ENCODE peak calls at places on chromosomes 11 and 22, in six cellular contexts. One of them, this sample, is unnamed.

GRCh38 chr22:40463017-40463631 is 92.7 kb downstream of the SGSM3 start:
- DNase-seq in HepG2: no peak
- DNase-seq in H1: no peak
- DNase-seq in GM12878: peak
- DNase-seq in SK-N-SH: no peak
- DNase-seq in K562: no peak
- DNase-seq in this sample: no peak

GRCh38 chr22:28316014-28316413 is 363.6 kb downstream of the TTC28 start:
- DNase-seq in H1: no peak
- DNase-seq in GM12878: no peak
- DNase-seq in SK-N-SH: no peak
- DNase-seq in HepG2: peak
- DNase-seq in K562: peak
- DNase-seq in this sample: no peak

GRCh38 chr11:14258177-14258935 is 100.6 kb downstream of the RRAS2 start:
- DNase-seq in GM12878: no peak
- DNase-seq in HepG2: peak
- DNase-seq in H1: no peak
- DNase-seq in SK-N-SH: no peak
- DNase-seq in K562: no peak
- DNase-seq in this sample: peak

GRCh38 chr22:41003041-41003440 is 51.9 kb downstream of the RBX1 start:
- DNase-seq in GM12878: no peak
- DNase-seq in H1: no peak
- DNase-seq in SK-N-SH: no peak
- DNase-seq in HepG2: peak
- DNase-seq in K562: no peak
- DNase-seq in this sample: no peak

GRCh38 chr22:30297276-30298004 is 8.1 kb upstream of the CASTOR1 start:
- DNase-seq in H1: no peak
- DNase-seq in K562: no peak
- DNase-seq in GM12878: no peak
- DNase-seq in HepG2: no peak
- DNase-seq in SK-N-SH: no peak
- DNase-seq in this sample: no peak

GRCh38 chr11:31958086-31958735 is 132.7 kb upstream of the RCN1 start:
- DNase-seq in GM12878: peak
- DNase-seq in H1: peak
- DNase-seq in K562: peak
- DNase-seq in HepG2: peak
- DNase-seq in SK-N-SH: peak
- DNase-seq in this sample: peak

GRCh38 chr11:28108909-28109308 is 721 bp downstream of the METTL15 start:
- DNase-seq in H1: no peak
- DNase-seq in HepG2: no peak
- DNase-seq in GM12878: no peak
- DNase-seq in SK-N-SH: no peak
- DNase-seq in K562: no peak
- DNase-seq in this sample: no peak

GRCh38 chr11:27201454-27202302 is 161.1 kb downstream of the BBOX1 start:
- DNase-seq in K562: peak
- DNase-seq in GM12878: no peak
- DNase-seq in H1: no peak
- DNase-seq in HepG2: peak
- DNase-seq in SK-N-SH: peak
- DNase-seq in this sample: no peak

GRCh38 chr22:49303061-49303735 is 524.5 kb downstream of the BRD1 start:
- DNase-seq in GM12878: no peak
- DNase-seq in H1: no peak
- DNase-seq in HepG2: no peak
- DNase-seq in K562: no peak
- DNase-seq in SK-N-SH: no peak
- DNase-seq in this sample: no peak

GRCh38 chr11:61472282-61472681 is 36.3 kb upstream of the LRRC10B start:
- DNase-seq in H1: no peak
- DNase-seq in SK-N-SH: no peak
- DNase-seq in HepG2: no peak
- DNase-seq in GM12878: no peak
- DNase-seq in K562: no peak
- DNase-seq in this sample: no peak

GRCh38 chr11:84543367-84544159 is 1083.6 kb downstream of the DLG2 start:
- DNase-seq in H1: peak
- DNase-seq in SK-N-SH: peak
- DNase-seq in K562: no peak
- DNase-seq in HepG2: no peak
- DNase-seq in GM12878: no peak
- DNase-seq in this sample: no peak

GRCh38 chr11:78212586-78213371 is 24.1 kb downstream of the USP35 start:
- DNase-seq in K562: no peak
- DNase-seq in GM12878: no peak
- DNase-seq in SK-N-SH: no peak
- DNase-seq in HepG2: no peak
- DNase-seq in H1: no peak
- DNase-seq in this sample: no peak

GRCh38 chr11:26696330-26696729 is 25.5 kb downstream of the SLC5A12 start:
- DNase-seq in H1: no peak
- DNase-seq in K562: no peak
- DNase-seq in GM12878: no peak
- DNase-seq in HepG2: no peak
- DNase-seq in SK-N-SH: no peak
- DNase-seq in this sample: no peak

GRCh38 chr11:19890308-19890707 is 177.7 kb downstream of the NAV2 start:
- DNase-seq in HepG2: no peak
- DNase-seq in GM12878: no peak
- DNase-seq in H1: no peak
- DNase-seq in SK-N-SH: no peak
- DNase-seq in K562: no peak
- DNase-seq in this sample: no peak

GRCh38 chr11:81331073-81331472 is 1402.6 kb downstream of the FAM181B start:
- DNase-seq in H1: no peak
- DNase-seq in K562: no peak
- DNase-seq in HepG2: no peak
- DNase-seq in SK-N-SH: no peak
- DNase-seq in GM12878: no peak
- DNase-seq in this sample: no peak

GRCh38 chr22:39723899-39724351 is 153.4 kb downstream of the CACNA1I start:
- DNase-seq in GM12878: no peak
- DNase-seq in K562: peak
- DNase-seq in H1: no peak
- DNase-seq in HepG2: peak
- DNase-seq in SK-N-SH: no peak
- DNase-seq in this sample: peak

GRCh38 chr11:79422866-79423265 is 18.0 kb downstream of the TENM4 start:
- DNase-seq in H1: no peak
- DNase-seq in HepG2: no peak
- DNase-seq in GM12878: no peak
- DNase-seq in K562: no peak
- DNase-seq in SK-N-SH: no peak
- DNase-seq in this sample: no peak

GRCh38 chr11:71250512-71251158 is 1.7 kb downstream of the SHANK2 start:
- DNase-seq in GM12878: no peak
- DNase-seq in H1: no peak
- DNase-seq in HepG2: no peak
- DNase-seq in K562: no peak
- DNase-seq in SK-N-SH: no peak
- DNase-seq in this sample: no peak

GRCh38 chr22:17084554-17085276 is at the start of gene IL17RA:
- DNase-seq in HepG2: peak
- DNase-seq in K562: peak
- DNase-seq in GM12878: peak
- DNase-seq in H1: peak
- DNase-seq in SK-N-SH: peak
- DNase-seq in this sample: peak

GRCh38 chr11:96091476-96091875 is 167.6 kb upstream of the MTMR2 start:
- DNase-seq in H1: no peak
- DNase-seq in SK-N-SH: no peak
- DNase-seq in HepG2: peak
- DNase-seq in K562: no peak
- DNase-seq in GM12878: no peak
- DNase-seq in this sample: no peak

GRCh38 chr22:44449683-44450425 is 48.2 kb downstream of the RTL6 start:
- DNase-seq in H1: no peak
- DNase-seq in SK-N-SH: no peak
- DNase-seq in GM12878: no peak
- DNase-seq in K562: no peak
- DNase-seq in HepG2: no peak
- DNase-seq in this sample: no peak

GRCh38 chr22:20156611-20157415 is 6.0 kb upstream of the CCDC188 start:
- DNase-seq in SK-N-SH: peak
- DNase-seq in GM12878: peak
- DNase-seq in HepG2: peak
- DNase-seq in K562: peak
- DNase-seq in H1: peak
- DNase-seq in this sample: peak

GRCh38 chr22:40666151-40666848 is 13.0 kb upstream of the MCHR1 start:
- DNase-seq in GM12878: no peak
- DNase-seq in H1: no peak
- DNase-seq in SK-N-SH: no peak
- DNase-seq in HepG2: no peak
- DNase-seq in K562: no peak
- DNase-seq in this sample: no peak

GRCh38 chr22:39684702-39685281 is 114.2 kb downstream of the CACNA1I start:
- DNase-seq in H1: no peak
- DNase-seq in HepG2: no peak
- DNase-seq in GM12878: no peak
- DNase-seq in SK-N-SH: no peak
- DNase-seq in K562: no peak
- DNase-seq in this sample: no peak

DNA sequence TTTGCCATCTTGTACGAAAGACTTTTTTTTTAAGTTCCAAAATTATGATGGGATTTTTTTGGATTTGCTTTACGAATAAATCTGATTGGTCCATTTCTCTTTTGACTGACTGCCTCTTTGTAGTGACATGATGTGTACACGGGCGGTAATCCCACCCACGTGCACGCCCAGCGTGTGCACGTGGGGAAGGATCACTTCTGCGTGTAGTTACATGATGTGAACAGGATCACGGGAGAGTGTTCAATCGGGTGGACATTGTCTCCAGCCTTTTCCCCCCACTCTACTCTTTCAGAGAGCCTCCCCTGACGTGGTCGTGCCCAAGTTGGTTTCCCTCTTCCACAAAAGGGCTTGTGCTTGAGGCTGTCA is 43.1 kb downstream of the KCNC1 start:
- DNase-seq in HepG2: no peak
- DNase-seq in K562: no peak
- DNase-seq in H1: no peak
- DNase-seq in GM12878: no peak
- DNase-seq in SK-N-SH: no peak
- DNase-seq in this sample: no peak
- TF ChIP-seq RAD21 in HepG2: no peak
- TF ChIP-seq RAD21 in K562: no peak
- TF ChIP-seq RAD21 in H1: no peak
- TF ChIP-seq RAD21 in GM12878: no peak
- TF ChIP-seq RAD21 in SK-N-SH: no peak
- TF ChIP-seq RAD21 in this sample: no peak

GRCh38 chr11:99068832-99069231 is 48.1 kb downstream of the CNTN5 start:
- DNase-seq in SK-N-SH: no peak
- DNase-seq in K562: no peak
- DNase-seq in HepG2: no peak
- DNase-seq in GM12878: no peak
- DNase-seq in H1: no peak
- DNase-seq in this sample: no peak

GRCh38 chr11:99066609-99067008 is 45.9 kb downstream of the CNTN5 start:
- DNase-seq in HepG2: no peak
- DNase-seq in H1: peak
- DNase-seq in K562: no peak
- DNase-seq in GM12878: no peak
- DNase-seq in SK-N-SH: no peak
- DNase-seq in this sample: no peak

DNA sequence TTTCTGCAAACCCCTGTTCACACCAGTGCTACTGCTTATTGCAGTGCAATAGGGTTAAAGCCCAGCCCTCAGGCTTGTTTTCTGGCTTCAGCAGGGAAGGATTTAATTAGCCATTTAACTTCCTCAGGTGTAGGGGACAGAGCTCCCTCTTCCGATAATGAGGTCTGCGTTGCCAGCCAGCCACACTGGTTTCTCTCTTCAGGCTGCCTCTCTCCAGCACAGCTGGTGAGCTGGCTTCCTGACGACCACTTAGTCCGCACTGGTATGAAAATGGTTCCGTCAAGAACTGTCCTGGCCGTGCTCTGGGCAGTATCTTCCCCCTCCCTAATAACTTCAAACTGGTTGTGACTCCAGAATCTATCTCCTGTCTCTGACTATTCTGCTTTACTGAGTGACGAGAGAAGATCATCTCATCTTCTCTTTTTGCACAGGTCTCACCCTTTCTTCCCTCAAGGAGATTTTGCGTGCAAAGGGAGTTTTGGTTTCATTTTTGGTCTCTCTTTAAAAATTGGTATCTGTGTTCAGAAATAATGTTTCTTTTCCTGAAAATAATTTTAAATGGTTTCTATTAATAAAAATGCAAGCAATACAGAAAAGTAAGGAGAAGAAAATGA is 49.2 kb downstream of the CNTN5 start:
- DNase-seq in K562: no peak
- DNase-seq in GM12878: peak
- DNase-seq in H1: peak
- DNase-seq in HepG2: peak
- DNase-seq in SK-N-SH: no peak
- DNase-seq in this sample: no peak
- TF ChIP-seq YY1 in K562: no peak
- TF ChIP-seq YY1 in GM12878: no peak
- TF ChIP-seq YY1 in H1: no peak
- TF ChIP-seq YY1 in HepG2: no peak
- TF ChIP-seq YY1 in SK-N-SH: no peak
- TF ChIP-seq YY1 in this sample: no peak

GRCh38 chr11:108959874-108960273 is 295.0 kb downstream of the DDX10 start:
- DNase-seq in H1: no peak
- DNase-seq in SK-N-SH: no peak
- DNase-seq in HepG2: no peak
- DNase-seq in GM12878: no peak
- DNase-seq in K562: no peak
- DNase-seq in this sample: no peak

GRCh38 chr11:108960498-108960897 is 295.6 kb downstream of the DDX10 start:
- DNase-seq in SK-N-SH: no peak
- DNase-seq in K562: no peak
- DNase-seq in H1: no peak
- DNase-seq in GM12878: no peak
- DNase-seq in HepG2: no peak
- DNase-seq in this sample: no peak

GRCh38 chr11:108961095-108961494 is 296.2 kb downstream of the DDX10 start:
- DNase-seq in SK-N-SH: no peak
- DNase-seq in K562: no peak
- DNase-seq in H1: no peak
- DNase-seq in HepG2: no peak
- DNase-seq in GM12878: no peak
- DNase-seq in this sample: no peak

GRCh38 chr11:108958446-108959123 is 293.7 kb downstream of the DDX10 start:
- DNase-seq in K562: no peak
- DNase-seq in H1: no peak
- DNase-seq in SK-N-SH: peak
- DNase-seq in HepG2: no peak
- DNase-seq in GM12878: no peak
- DNase-seq in this sample: no peak

GRCh38 chr11:108959124-108959761 is 294.4 kb downstream of the DDX10 start:
- DNase-seq in K562: no peak
- DNase-seq in HepG2: no peak
- DNase-seq in SK-N-SH: peak
- DNase-seq in GM12878: no peak
- DNase-seq in H1: no peak
- DNase-seq in this sample: no peak
- TF ChIP-seq RAD21 in K562: no peak
- TF ChIP-seq RAD21 in HepG2: no peak
- TF ChIP-seq RAD21 in SK-N-SH: peak
- TF ChIP-seq RAD21 in GM12878: no peak
- TF ChIP-seq RAD21 in H1: no peak
- TF ChIP-seq RAD21 in this sample: no peak

GRCh38 chr11:3010521-3011275 is 18.6 kb upstream of the NAP1L4 start:
- DNase-seq in SK-N-SH: no peak
- DNase-seq in GM12878: no peak
- DNase-seq in HepG2: no peak
- DNase-seq in K562: no peak
- DNase-seq in H1: no peak
- DNase-seq in this sample: no peak
- TF ChIP-seq YY1 in SK-N-SH: no peak
- TF ChIP-seq YY1 in GM12878: no peak
- TF ChIP-seq YY1 in HepG2: no peak
- TF ChIP-seq YY1 in K562: no peak
- TF ChIP-seq YY1 in H1: no peak
- TF ChIP-seq YY1 in this sample: no peak